ENCODE peak calls at places on chromosomes 16 and 17, in four cellular contexts. One of them, this sample, is unnamed.

GRCh38 chr16:66489818-66490217 is 60.1 kb downstream of the TK2 start:
- DNase-seq in C1 segment of cervical spinal cord: no peak
- DNase-seq in EH: no peak
- DNase-seq in activated gamma-delta T cell treated with Interleukin-2 at 50 U/mL for 16 hours: no peak
- DNase-seq in this sample: no peak

GRCh38 chr17:76202516-76202915 is 37.8 kb downstream of the RNF157 start:
- DNase-seq in C1 segment of cervical spinal cord: no peak
- DNase-seq in EH: peak
- DNase-seq in activated gamma-delta T cell treated with Interleukin-2 at 50 U/mL for 16 hours: no peak
- DNase-seq in this sample: no peak

GRCh38 chr17:76678330-76678729 is 32.4 kb downstream of the MXRA7 start:
- DNase-seq in C1 segment of cervical spinal cord: no peak
- DNase-seq in EH: no peak
- DNase-seq in activated gamma-delta T cell treated with Interleukin-2 at 50 U/mL for 16 hours: peak
- DNase-seq in this sample: no peak

GRCh38 chr16:54077412-54077821 is 209.2 kb downstream of the IRX3 start:
- DNase-seq in C1 segment of cervical spinal cord: no peak
- DNase-seq in EH: peak
- DNase-seq in activated gamma-delta T cell treated with Interleukin-2 at 50 U/mL for 16 hours: no peak
- DNase-seq in this sample: peak

GRCh38 chr16:23317266-23317661 is 15.2 kb downstream of the SCNN1B start:
- DNase-seq in C1 segment of cervical spinal cord: no peak
- DNase-seq in EH: no peak
- DNase-seq in activated gamma-delta T cell treated with Interleukin-2 at 50 U/mL for 16 hours: no peak
- DNase-seq in this sample: no peak

GRCh38 chr17:57866319-57866718 is 16.5 kb upstream of the MRPS23 start:
- DNase-seq in C1 segment of cervical spinal cord: no peak
- DNase-seq in EH: no peak
- DNase-seq in activated gamma-delta T cell treated with Interleukin-2 at 50 U/mL for 16 hours: no peak
- DNase-seq in this sample: no peak

GRCh38 chr17:75518983-75519540 is 2.7 kb downstream of the TSEN54 start:
- DNase-seq in C1 segment of cervical spinal cord: no peak
- DNase-seq in EH: no peak
- DNase-seq in activated gamma-delta T cell treated with Interleukin-2 at 50 U/mL for 16 hours: no peak
- DNase-seq in this sample: no peak

GRCh38 chr17:67125417-67125816 is 81.1 kb downstream of the CACNG1 start:
- DNase-seq in C1 segment of cervical spinal cord: no peak
- DNase-seq in EH: peak
- DNase-seq in activated gamma-delta T cell treated with Interleukin-2 at 50 U/mL for 16 hours: no peak
- DNase-seq in this sample: no peak

GRCh38 chr17:9402590-9403199 is 172.9 kb downstream of the STX8 start:
- DNase-seq in C1 segment of cervical spinal cord: no peak
- DNase-seq in EH: peak
- DNase-seq in activated gamma-delta T cell treated with Interleukin-2 at 50 U/mL for 16 hours: no peak
- DNase-seq in this sample: no peak

GRCh38 chr16:67186550-67186950 is 2.8 kb upstream of the MATCAP1 start:
- DNase-seq in C1 segment of cervical spinal cord: no peak
- DNase-seq in EH: peak
- DNase-seq in activated gamma-delta T cell treated with Interleukin-2 at 50 U/mL for 16 hours: no peak
- DNase-seq in this sample: no peak

This sample was measured in retinal pigment epithelial cell.